ENCODE peak calls at places on chromosomes 1 and 21, in eight cellular contexts. One of them, this sample, is unnamed.

GRCh38 chr1:167683641-167684502 is 37.9 kb upstream of the MPZL1 start:
- DNase-seq in heart right ventricle: peak; percentile 60
- DNase-seq in stimulated activated CD8-positive, alpha-beta memory T cell treated with anti-CD3 and anti-CD28 coated beads, Interleukin-7, amount 100 ng/mL, for 4 hours: no peak
- DNase-seq in activated CD4-positive, alpha-beta T cell treated with anti-CD3 and anti-CD28 coated beads for 48 hours: no peak
- DNase-seq in astrocyte of the spinal cord: peak; percentile 17
- DNase-seq in dorsolateral prefrontal cortex: no peak
- DNase-seq in AG04450: peak; percentile 1
- DNase-seq in AG10803: peak; percentile 41
- DNase-seq in this sample: no peak

GRCh38 chr21:36816556-36817130 is 117.7 kb downstream of the SIM2 start:
- DNase-seq in heart right ventricle: no peak
- DNase-seq in activated CD4-positive, alpha-beta T cell treated with anti-CD3 and anti-CD28 coated beads for 48 hours: no peak
- DNase-seq in astrocyte of the spinal cord: no peak
- DNase-seq in stimulated activated CD8-positive, alpha-beta memory T cell treated with anti-CD3 and anti-CD28 coated beads, Interleukin-7, amount 100 ng/mL, for 4 hours: no peak
- DNase-seq in dorsolateral prefrontal cortex: no peak
- DNase-seq in AG10803: no peak
- DNase-seq in AG04450: no peak
- DNase-seq in this sample: no peak

GRCh38 chr21:15754640-15755039 is 24.9 kb downstream of the USP25 start:
- DNase-seq in AG10803: peak; percentile 44
- DNase-seq in AG04450: no peak
- DNase-seq in activated CD4-positive, alpha-beta T cell treated with anti-CD3 and anti-CD28 coated beads for 48 hours: no peak
- DNase-seq in dorsolateral prefrontal cortex: no peak
- DNase-seq in stimulated activated CD8-positive, alpha-beta memory T cell treated with anti-CD3 and anti-CD28 coated beads, Interleukin-7, amount 100 ng/mL, for 4 hours: no peak
- DNase-seq in astrocyte of the spinal cord: peak; percentile 65
- DNase-seq in heart right ventricle: no peak
- DNase-seq in this sample: no peak

GRCh38 chr1:33634806-33635205 is 162.4 kb downstream of the ZSCAN20 start:
- DNase-seq in heart right ventricle: no peak
- DNase-seq in astrocyte of the spinal cord: peak; percentile 7
- DNase-seq in activated CD4-positive, alpha-beta T cell treated with anti-CD3 and anti-CD28 coated beads for 48 hours: peak; percentile 47
- DNase-seq in AG04450: no peak
- DNase-seq in AG10803: peak; percentile 34
- DNase-seq in dorsolateral prefrontal cortex: no peak
- DNase-seq in stimulated activated CD8-positive, alpha-beta memory T cell treated with anti-CD3 and anti-CD28 coated beads, Interleukin-7, amount 100 ng/mL, for 4 hours: no peak
- DNase-seq in this sample: no peak

GRCh38 chr1:39322431-39322830 is 117.9 kb downstream of the MACF1 start:
- DNase-seq in dorsolateral prefrontal cortex: no peak
- DNase-seq in astrocyte of the spinal cord: no peak
- DNase-seq in activated CD4-positive, alpha-beta T cell treated with anti-CD3 and anti-CD28 coated beads for 48 hours: no peak
- DNase-seq in stimulated activated CD8-positive, alpha-beta memory T cell treated with anti-CD3 and anti-CD28 coated beads, Interleukin-7, amount 100 ng/mL, for 4 hours: no peak
- DNase-seq in AG10803: no peak
- DNase-seq in AG04450: no peak
- DNase-seq in heart right ventricle: no peak
- DNase-seq in this sample: no peak

GRCh38 chr1:24089743-24090555 is 22.0 kb downstream of the MYOM3 start:
- DNase-seq in stimulated activated CD8-positive, alpha-beta memory T cell treated with anti-CD3 and anti-CD28 coated beads, Interleukin-7, amount 100 ng/mL, for 4 hours: no peak
- DNase-seq in AG10803: no peak
- DNase-seq in activated CD4-positive, alpha-beta T cell treated with anti-CD3 and anti-CD28 coated beads for 48 hours: no peak
- DNase-seq in AG04450: no peak
- DNase-seq in dorsolateral prefrontal cortex: no peak
- DNase-seq in astrocyte of the spinal cord: no peak
- DNase-seq in heart right ventricle: peak; percentile 78
- DNase-seq in this sample: no peak

GRCh38 chr1:228105269-228105995 is 2.3 kb upstream of the C1orf35 start:
- DNase-seq in AG10803: no peak
- DNase-seq in stimulated activated CD8-positive, alpha-beta memory T cell treated with anti-CD3 and anti-CD28 coated beads, Interleukin-7, amount 100 ng/mL, for 4 hours: no peak
- DNase-seq in dorsolateral prefrontal cortex: no peak
- DNase-seq in heart right ventricle: peak; percentile 13
- DNase-seq in AG04450: no peak
- DNase-seq in astrocyte of the spinal cord: no peak
- DNase-seq in activated CD4-positive, alpha-beta T cell treated with anti-CD3 and anti-CD28 coated beads for 48 hours: no peak
- DNase-seq in this sample: no peak

GRCh38 chr1:69126761-69127160 is 441.0 kb upstream of the LRRC7 start:
- DNase-seq in AG10803: no peak
- DNase-seq in astrocyte of the spinal cord: no peak
- DNase-seq in stimulated activated CD8-positive, alpha-beta memory T cell treated with anti-CD3 and anti-CD28 coated beads, Interleukin-7, amount 100 ng/mL, for 4 hours: no peak
- DNase-seq in dorsolateral prefrontal cortex: no peak
- DNase-seq in AG04450: no peak
- DNase-seq in heart right ventricle: no peak
- DNase-seq in activated CD4-positive, alpha-beta T cell treated with anti-CD3 and anti-CD28 coated beads for 48 hours: no peak
- DNase-seq in this sample: no peak

GRCh38 chr1:31957701-31958674 is 19.8 kb upstream of the PTP4A2 start:
- DNase-seq in dorsolateral prefrontal cortex: no peak
- DNase-seq in activated CD4-positive, alpha-beta T cell treated with anti-CD3 and anti-CD28 coated beads for 48 hours: peak; percentile 78
- DNase-seq in heart right ventricle: no peak
- DNase-seq in AG04450: no peak
- DNase-seq in AG10803: no peak
- DNase-seq in stimulated activated CD8-positive, alpha-beta memory T cell treated with anti-CD3 and anti-CD28 coated beads, Interleukin-7, amount 100 ng/mL, for 4 hours: no peak
- DNase-seq in astrocyte of the spinal cord: no peak
- DNase-seq in this sample: no peak

GRCh38 chr1:29415156-29415830 is 179.0 kb downstream of the PTPRU start:
- DNase-seq in activated CD4-positive, alpha-beta T cell treated with anti-CD3 and anti-CD28 coated beads for 48 hours: no peak
- DNase-seq in stimulated activated CD8-positive, alpha-beta memory T cell treated with anti-CD3 and anti-CD28 coated beads, Interleukin-7, amount 100 ng/mL, for 4 hours: no peak
- DNase-seq in AG04450: no peak
- DNase-seq in dorsolateral prefrontal cortex: no peak
- DNase-seq in AG10803: no peak
- DNase-seq in heart right ventricle: no peak
- DNase-seq in astrocyte of the spinal cord: no peak
- DNase-seq in this sample: no peak

GRCh38 chr1:216621536-216621935 is 101.7 kb downstream of the ESRRG start:
- DNase-seq in astrocyte of the spinal cord: no peak
- DNase-seq in activated CD4-positive, alpha-beta T cell treated with anti-CD3 and anti-CD28 coated beads for 48 hours: no peak
- DNase-seq in heart right ventricle: no peak
- DNase-seq in stimulated activated CD8-positive, alpha-beta memory T cell treated with anti-CD3 and anti-CD28 coated beads, Interleukin-7, amount 100 ng/mL, for 4 hours: no peak
- DNase-seq in AG04450: no peak
- DNase-seq in AG10803: no peak
- DNase-seq in dorsolateral prefrontal cortex: no peak
- DNase-seq in this sample: no peak

GRCh38 chr1:3900969-3901529 is 977 bp upstream of the C1orf174 start:
- DNase-seq in dorsolateral prefrontal cortex: peak; percentile 97
- DNase-seq in AG04450: peak; percentile 87
- DNase-seq in stimulated activated CD8-positive, alpha-beta memory T cell treated with anti-CD3 and anti-CD28 coated beads, Interleukin-7, amount 100 ng/mL, for 4 hours: peak; percentile 76
- DNase-seq in activated CD4-positive, alpha-beta T cell treated with anti-CD3 and anti-CD28 coated beads for 48 hours: peak; percentile 93
- DNase-seq in heart right ventricle: peak; percentile 99
- DNase-seq in astrocyte of the spinal cord: peak; percentile 97
- DNase-seq in AG10803: peak; percentile 94
- DNase-seq in this sample: peak; percentile 96

GRCh38 chr1:238690415-238690814 is 696.0 kb upstream of the CHRM3 start:
- DNase-seq in AG04450: no peak
- DNase-seq in astrocyte of the spinal cord: no peak
- DNase-seq in stimulated activated CD8-positive, alpha-beta memory T cell treated with anti-CD3 and anti-CD28 coated beads, Interleukin-7, amount 100 ng/mL, for 4 hours: no peak
- DNase-seq in AG10803: no peak
- DNase-seq in activated CD4-positive, alpha-beta T cell treated with anti-CD3 and anti-CD28 coated beads for 48 hours: no peak
- DNase-seq in dorsolateral prefrontal cortex: no peak
- DNase-seq in heart right ventricle: no peak
- DNase-seq in this sample: no peak

GRCh38 chr1:226637147-226637935 is 88.8 kb downstream of the STUM start:
- DNase-seq in stimulated activated CD8-positive, alpha-beta memory T cell treated with anti-CD3 and anti-CD28 coated beads, Interleukin-7, amount 100 ng/mL, for 4 hours: no peak
- DNase-seq in astrocyte of the spinal cord: no peak
- DNase-seq in AG04450: no peak
- DNase-seq in heart right ventricle: peak; percentile 53
- DNase-seq in dorsolateral prefrontal cortex: peak; percentile 32
- DNase-seq in activated CD4-positive, alpha-beta T cell treated with anti-CD3 and anti-CD28 coated beads for 48 hours: peak; percentile 3
- DNase-seq in AG10803: peak; percentile 52
- DNase-seq in this sample: no peak

GRCh38 chr1:117110774-117111173 is 10.8 kb downstream of the TRIM45 start:
- DNase-seq in AG10803: no peak
- DNase-seq in astrocyte of the spinal cord: no peak
- DNase-seq in heart right ventricle: no peak
- DNase-seq in stimulated activated CD8-positive, alpha-beta memory T cell treated with anti-CD3 and anti-CD28 coated beads, Interleukin-7, amount 100 ng/mL, for 4 hours: no peak
- DNase-seq in activated CD4-positive, alpha-beta T cell treated with anti-CD3 and anti-CD28 coated beads for 48 hours: no peak
- DNase-seq in AG04450: no peak
- DNase-seq in dorsolateral prefrontal cortex: no peak
- DNase-seq in this sample: no peak